ENCODE peak calls at places on chromosomes 2 and 18, in seven cellular contexts. F is stimulated activated CD8-positive, alpha-beta memory T cell treated with anti-CD3 and anti-CD28 coated beads, Interleukin-4, amount 100 ng/mL, for 4 hours; G is activated naive CD4-positive, alpha-beta T cell treated with Interleukin-2 at 50 U/mL for 16 hours; C is upper lobe of right lung; R is stimulated activated naive B cell treated with anti-CD40 and anti-IgM and Interleukin-4, amounts not matched to agents 10 μg/mL and 1 μg/mL and 100 μg/mL, for 72 hours; H is MM.1S; J is HepG2. K is an unnamed sample.

GRCh38 chr2:38750011-38750792 is 959 bp downstream of the SRSF7 start:
- DNase-seq in G (peak), J (no peak), H (peak), F (no peak), C (peak), R (peak), K (no peak)

GRCh38 chr18:79478484-79479113 is 82.9 kb downstream of the NFATC1 start:
- DNase-seq in H (no peak), F (no peak), C (peak), G (no peak), J (no peak), R (no peak), K (no peak)

GRCh38 chr2:59177748-59178147 is 936.6 kb upstream of the FANCL start:
- DNase-seq in R (no peak), J (no peak), G (no peak), H (no peak), F (no peak), C (no peak), K (no peak)

GRCh38 chr2:189115126-189115525 is 64.4 kb downstream of the COL5A2 start:
- DNase-seq in F (no peak), R (no peak), H (no peak), C (no peak), J (no peak), G (no peak), K (no peak)

GRCh38 chr2:50995610-50996009 is 36.3 kb downstream of the NRXN1 start:
- DNase-seq in H (no peak), C (no peak), F (no peak), J (no peak), G (no peak), R (no peak), K (peak)

GRCh38 chr2:158755310-158755709 is 39.8 kb upstream of the DAPL1 start:
- DNase-seq in G (no peak), R (no peak), C (no peak), F (no peak), H (no peak), J (peak), K (no peak)

GRCh38 chr2:159484537-159484936 is 131.8 kb downstream of the BAZ2B start:
- DNase-seq in C (no peak), J (no peak), G (no peak), H (peak), F (no peak), R (no peak), K (no peak)

GRCh38 chr2:196427996-196428634 is 211.4 kb upstream of the CCDC150 start:
- DNase-seq in C (no peak), R (no peak), J (no peak), H (no peak), G (no peak), F (no peak), K (no peak)

GRCh38 chr2:35606394-35606793 is 749.2 kb upstream of the CRIM1 start:
- DNase-seq in G (no peak), C (no peak), F (no peak), J (no peak), R (no peak), H (no peak), K (no peak)